ENCODE peak calls at places on chromosome 12, in nine cellular contexts. One of them, this sample, is unnamed.

GRCh38 chr12:24138041-24138440 is 188.6 kb upstream of the SOX5 start:
- DNase-seq in stimulated activated CD8-positive, alpha-beta memory T cell treated with anti-CD3 and anti-CD28 coated beads, Interleukin-2, amount 100 ng/mL, for 1 hour: no peak
- DNase-seq in occipital lobe: no peak
- DNase-seq in HFF-Myc: no peak
- DNase-seq in Peyer's patch: no peak
- DNase-seq in MCF 10A: no peak
- DNase-seq in skeletal muscle cell: no peak
- DNase-seq in fibroblast of pulmonary artery: no peak
- DNase-seq in stimulated activated CD4-positive, alpha-beta T cell treated with anti-CD3 and anti-CD28 coated beads, TNF-alpha, amount 100 ng/mL, for 4 hours: no peak
- DNase-seq in this sample: no peak

GRCh38 chr12:40336573-40337199 is 111.9 kb downstream of the LRRK2 start:
- DNase-seq in skeletal muscle cell: no peak
- DNase-seq in Peyer's patch: no peak
- DNase-seq in occipital lobe: no peak
- DNase-seq in fibroblast of pulmonary artery: peak
- DNase-seq in stimulated activated CD8-positive, alpha-beta memory T cell treated with anti-CD3 and anti-CD28 coated beads, Interleukin-2, amount 100 ng/mL, for 1 hour: no peak
- DNase-seq in HFF-Myc: no peak
- DNase-seq in stimulated activated CD4-positive, alpha-beta T cell treated with anti-CD3 and anti-CD28 coated beads, TNF-alpha, amount 100 ng/mL, for 4 hours: no peak
- DNase-seq in MCF 10A: peak
- DNase-seq in this sample: no peak

GRCh38 chr12:116236148-116236731 is 41.3 kb downstream of the MED13L start:
- DNase-seq in stimulated activated CD4-positive, alpha-beta T cell treated with anti-CD3 and anti-CD28 coated beads, TNF-alpha, amount 100 ng/mL, for 4 hours: peak
- DNase-seq in occipital lobe: peak
- DNase-seq in MCF 10A: peak
- DNase-seq in HFF-Myc: peak
- DNase-seq in fibroblast of pulmonary artery: peak
- DNase-seq in stimulated activated CD8-positive, alpha-beta memory T cell treated with anti-CD3 and anti-CD28 coated beads, Interleukin-2, amount 100 ng/mL, for 1 hour: peak
- DNase-seq in skeletal muscle cell: no peak
- DNase-seq in Peyer's patch: no peak
- DNase-seq in this sample: peak

GRCh38 chr12:88693837-88694445 is 113.7 kb upstream of the KITLG start:
- DNase-seq in skeletal muscle cell: peak
- DNase-seq in MCF 10A: no peak
- DNase-seq in fibroblast of pulmonary artery: no peak
- DNase-seq in stimulated activated CD4-positive, alpha-beta T cell treated with anti-CD3 and anti-CD28 coated beads, TNF-alpha, amount 100 ng/mL, for 4 hours: no peak
- DNase-seq in HFF-Myc: no peak
- DNase-seq in stimulated activated CD8-positive, alpha-beta memory T cell treated with anti-CD3 and anti-CD28 coated beads, Interleukin-2, amount 100 ng/mL, for 1 hour: no peak
- DNase-seq in occipital lobe: no peak
- DNase-seq in Peyer's patch: no peak
- DNase-seq in this sample: no peak

GRCh38 chr12:117235261-117235660 is 45.0 kb upstream of the FBXO21 start:
- DNase-seq in skeletal muscle cell: no peak
- DNase-seq in MCF 10A: no peak
- DNase-seq in fibroblast of pulmonary artery: no peak
- DNase-seq in stimulated activated CD8-positive, alpha-beta memory T cell treated with anti-CD3 and anti-CD28 coated beads, Interleukin-2, amount 100 ng/mL, for 1 hour: no peak
- DNase-seq in Peyer's patch: no peak
- DNase-seq in occipital lobe: no peak
- DNase-seq in stimulated activated CD4-positive, alpha-beta T cell treated with anti-CD3 and anti-CD28 coated beads, TNF-alpha, amount 100 ng/mL, for 4 hours: no peak
- DNase-seq in HFF-Myc: no peak
- DNase-seq in this sample: no peak

GRCh38 chr12:66823857-66824570 is 145.1 kb upstream of the GRIP1 start:
- DNase-seq in HFF-Myc: no peak
- DNase-seq in fibroblast of pulmonary artery: no peak
- DNase-seq in stimulated activated CD8-positive, alpha-beta memory T cell treated with anti-CD3 and anti-CD28 coated beads, Interleukin-2, amount 100 ng/mL, for 1 hour: no peak
- DNase-seq in occipital lobe: no peak
- DNase-seq in MCF 10A: peak
- DNase-seq in stimulated activated CD4-positive, alpha-beta T cell treated with anti-CD3 and anti-CD28 coated beads, TNF-alpha, amount 100 ng/mL, for 4 hours: no peak
- DNase-seq in skeletal muscle cell: no peak
- DNase-seq in Peyer's patch: no peak
- DNase-seq in this sample: no peak

GRCh38 chr12:54166543-54167499 is 22.0 kb downstream of the SMUG1 start:
- DNase-seq in occipital lobe: no peak
- DNase-seq in stimulated activated CD8-positive, alpha-beta memory T cell treated with anti-CD3 and anti-CD28 coated beads, Interleukin-2, amount 100 ng/mL, for 1 hour: no peak
- DNase-seq in HFF-Myc: no peak
- DNase-seq in Peyer's patch: no peak
- DNase-seq in fibroblast of pulmonary artery: no peak
- DNase-seq in MCF 10A: no peak
- DNase-seq in skeletal muscle cell: no peak
- DNase-seq in stimulated activated CD4-positive, alpha-beta T cell treated with anti-CD3 and anti-CD28 coated beads, TNF-alpha, amount 100 ng/mL, for 4 hours: no peak
- DNase-seq in this sample: no peak

GRCh38 chr12:41013921-41014642 is 174.0 kb upstream of the PDZRN4 start:
- DNase-seq in stimulated activated CD4-positive, alpha-beta T cell treated with anti-CD3 and anti-CD28 coated beads, TNF-alpha, amount 100 ng/mL, for 4 hours: no peak
- DNase-seq in HFF-Myc: no peak
- DNase-seq in skeletal muscle cell: no peak
- DNase-seq in fibroblast of pulmonary artery: peak
- DNase-seq in stimulated activated CD8-positive, alpha-beta memory T cell treated with anti-CD3 and anti-CD28 coated beads, Interleukin-2, amount 100 ng/mL, for 1 hour: no peak
- DNase-seq in Peyer's patch: no peak
- DNase-seq in occipital lobe: no peak
- DNase-seq in MCF 10A: peak
- DNase-seq in this sample: no peak

GRCh38 chr12:128510527-128510926 is 243.6 kb downstream of the TMEM132C start:
- DNase-seq in occipital lobe: no peak
- DNase-seq in stimulated activated CD8-positive, alpha-beta memory T cell treated with anti-CD3 and anti-CD28 coated beads, Interleukin-2, amount 100 ng/mL, for 1 hour: no peak
- DNase-seq in Peyer's patch: no peak
- DNase-seq in HFF-Myc: no peak
- DNase-seq in fibroblast of pulmonary artery: no peak
- DNase-seq in stimulated activated CD4-positive, alpha-beta T cell treated with anti-CD3 and anti-CD28 coated beads, TNF-alpha, amount 100 ng/mL, for 4 hours: no peak
- DNase-seq in skeletal muscle cell: no peak
- DNase-seq in MCF 10A: no peak
- DNase-seq in this sample: no peak

GRCh38 chr12:94954029-94954685 is 49.3 kb downstream of the NDUFA12 start:
- DNase-seq in skeletal muscle cell: peak
- DNase-seq in stimulated activated CD8-positive, alpha-beta memory T cell treated with anti-CD3 and anti-CD28 coated beads, Interleukin-2, amount 100 ng/mL, for 1 hour: no peak
- DNase-seq in fibroblast of pulmonary artery: peak
- DNase-seq in HFF-Myc: peak
- DNase-seq in occipital lobe: no peak
- DNase-seq in Peyer's patch: no peak
- DNase-seq in stimulated activated CD4-positive, alpha-beta T cell treated with anti-CD3 and anti-CD28 coated beads, TNF-alpha, amount 100 ng/mL, for 4 hours: no peak
- DNase-seq in MCF 10A: peak
- DNase-seq in this sample: peak

GRCh38 chr12:109557200-109557599 is 16.1 kb downstream of the MMAB start:
- DNase-seq in MCF 10A: no peak
- DNase-seq in stimulated activated CD8-positive, alpha-beta memory T cell treated with anti-CD3 and anti-CD28 coated beads, Interleukin-2, amount 100 ng/mL, for 1 hour: no peak
- DNase-seq in stimulated activated CD4-positive, alpha-beta T cell treated with anti-CD3 and anti-CD28 coated beads, TNF-alpha, amount 100 ng/mL, for 4 hours: no peak
- DNase-seq in skeletal muscle cell: no peak
- DNase-seq in occipital lobe: no peak
- DNase-seq in Peyer's patch: peak
- DNase-seq in HFF-Myc: no peak
- DNase-seq in fibroblast of pulmonary artery: no peak
- DNase-seq in this sample: no peak

GRCh38 chr12:42162198-42162597 is 17.5 kb upstream of the GXYLT1 start:
- DNase-seq in Peyer's patch: no peak
- DNase-seq in occipital lobe: no peak
- DNase-seq in HFF-Myc: no peak
- DNase-seq in skeletal muscle cell: no peak
- DNase-seq in stimulated activated CD8-positive, alpha-beta memory T cell treated with anti-CD3 and anti-CD28 coated beads, Interleukin-2, amount 100 ng/mL, for 1 hour: no peak
- DNase-seq in stimulated activated CD4-positive, alpha-beta T cell treated with anti-CD3 and anti-CD28 coated beads, TNF-alpha, amount 100 ng/mL, for 4 hours: no peak
- DNase-seq in fibroblast of pulmonary artery: no peak
- DNase-seq in MCF 10A: peak
- DNase-seq in this sample: no peak

GRCh38 chr12:4320859-4321701 is at the start of gene TIGAR:
- DNase-seq in stimulated activated CD4-positive, alpha-beta T cell treated with anti-CD3 and anti-CD28 coated beads, TNF-alpha, amount 100 ng/mL, for 4 hours: peak
- DNase-seq in MCF 10A: peak
- DNase-seq in Peyer's patch: peak
- DNase-seq in skeletal muscle cell: peak
- DNase-seq in fibroblast of pulmonary artery: peak
- DNase-seq in HFF-Myc: peak
- DNase-seq in occipital lobe: peak
- DNase-seq in stimulated activated CD8-positive, alpha-beta memory T cell treated with anti-CD3 and anti-CD28 coated beads, Interleukin-2, amount 100 ng/mL, for 1 hour: peak
- DNase-seq in this sample: peak

GRCh38 chr12:108567974-108568652 is 5.7 kb downstream of the ISCU start:
- DNase-seq in Peyer's patch: no peak
- DNase-seq in skeletal muscle cell: no peak
- DNase-seq in HFF-Myc: no peak
- DNase-seq in MCF 10A: no peak
- DNase-seq in occipital lobe: no peak
- DNase-seq in stimulated activated CD4-positive, alpha-beta T cell treated with anti-CD3 and anti-CD28 coated beads, TNF-alpha, amount 100 ng/mL, for 4 hours: no peak
- DNase-seq in stimulated activated CD8-positive, alpha-beta memory T cell treated with anti-CD3 and anti-CD28 coated beads, Interleukin-2, amount 100 ng/mL, for 1 hour: no peak
- DNase-seq in fibroblast of pulmonary artery: no peak
- DNase-seq in this sample: no peak

GRCh38 chr12:7915911-7916403 is 20.0 kb downstream of the SLC2A3 start:
- DNase-seq in occipital lobe: no peak
- DNase-seq in HFF-Myc: no peak
- DNase-seq in skeletal muscle cell: no peak
- DNase-seq in MCF 10A: no peak
- DNase-seq in stimulated activated CD4-positive, alpha-beta T cell treated with anti-CD3 and anti-CD28 coated beads, TNF-alpha, amount 100 ng/mL, for 4 hours: no peak
- DNase-seq in fibroblast of pulmonary artery: no peak
- DNase-seq in stimulated activated CD8-positive, alpha-beta memory T cell treated with anti-CD3 and anti-CD28 coated beads, Interleukin-2, amount 100 ng/mL, for 1 hour: no peak
- DNase-seq in Peyer's patch: no peak
- DNase-seq in this sample: peak

GRCh38 chr12:14099994-14100393 is 118.6 kb upstream of the GRIN2B start:
- DNase-seq in occipital lobe: no peak
- DNase-seq in stimulated activated CD4-positive, alpha-beta T cell treated with anti-CD3 and anti-CD28 coated beads, TNF-alpha, amount 100 ng/mL, for 4 hours: no peak
- DNase-seq in Peyer's patch: no peak
- DNase-seq in MCF 10A: no peak
- DNase-seq in skeletal muscle cell: no peak
- DNase-seq in fibroblast of pulmonary artery: no peak
- DNase-seq in stimulated activated CD8-positive, alpha-beta memory T cell treated with anti-CD3 and anti-CD28 coated beads, Interleukin-2, amount 100 ng/mL, for 1 hour: no peak
- DNase-seq in HFF-Myc: no peak
- DNase-seq in this sample: no peak

GRCh38 chr12:109134186-109134917 is 18.0 kb downstream of the ACACB start:
- DNase-seq in Peyer's patch: peak
- DNase-seq in stimulated activated CD4-positive, alpha-beta T cell treated with anti-CD3 and anti-CD28 coated beads, TNF-alpha, amount 100 ng/mL, for 4 hours: no peak
- DNase-seq in skeletal muscle cell: no peak
- DNase-seq in HFF-Myc: no peak
- DNase-seq in MCF 10A: peak
- DNase-seq in stimulated activated CD8-positive, alpha-beta memory T cell treated with anti-CD3 and anti-CD28 coated beads, Interleukin-2, amount 100 ng/mL, for 1 hour: no peak
- DNase-seq in occipital lobe: no peak
- DNase-seq in fibroblast of pulmonary artery: peak
- DNase-seq in this sample: peak

GRCh38 chr12:1503281-1503711 is 91.1 kb downstream of the FBXL14 start:
- DNase-seq in occipital lobe: no peak
- DNase-seq in stimulated activated CD4-positive, alpha-beta T cell treated with anti-CD3 and anti-CD28 coated beads, TNF-alpha, amount 100 ng/mL, for 4 hours: no peak
- DNase-seq in Peyer's patch: no peak
- DNase-seq in MCF 10A: no peak
- DNase-seq in HFF-Myc: no peak
- DNase-seq in skeletal muscle cell: no peak
- DNase-seq in fibroblast of pulmonary artery: no peak
- DNase-seq in stimulated activated CD8-positive, alpha-beta memory T cell treated with anti-CD3 and anti-CD28 coated beads, Interleukin-2, amount 100 ng/mL, for 1 hour: no peak
- DNase-seq in this sample: no peak

GRCh38 chr12:71410844-71411243 is 28.8 kb upstream of the LGR5 start:
- DNase-seq in stimulated activated CD4-positive, alpha-beta T cell treated with anti-CD3 and anti-CD28 coated beads, TNF-alpha, amount 100 ng/mL, for 4 hours: no peak
- DNase-seq in fibroblast of pulmonary artery: no peak
- DNase-seq in Peyer's patch: no peak
- DNase-seq in skeletal muscle cell: no peak
- DNase-seq in occipital lobe: no peak
- DNase-seq in HFF-Myc: no peak
- DNase-seq in MCF 10A: no peak
- DNase-seq in stimulated activated CD8-positive, alpha-beta memory T cell treated with anti-CD3 and anti-CD28 coated beads, Interleukin-2, amount 100 ng/mL, for 1 hour: no peak
- DNase-seq in this sample: no peak

GRCh38 chr12:39620664-39621658 is 1.4 kb upstream of the ABCD2 start:
- DNase-seq in fibroblast of pulmonary artery: peak
- DNase-seq in HFF-Myc: no peak
- DNase-seq in stimulated activated CD4-positive, alpha-beta T cell treated with anti-CD3 and anti-CD28 coated beads, TNF-alpha, amount 100 ng/mL, for 4 hours: no peak
- DNase-seq in occipital lobe: no peak
- DNase-seq in skeletal muscle cell: no peak
- DNase-seq in MCF 10A: no peak
- DNase-seq in Peyer's patch: no peak
- DNase-seq in stimulated activated CD8-positive, alpha-beta memory T cell treated with anti-CD3 and anti-CD28 coated beads, Interleukin-2, amount 100 ng/mL, for 1 hour: no peak
- DNase-seq in this sample: no peak

GRCh38 chr12:117498256-117498655 is 136.8 kb upstream of the NOS1 start:
- DNase-seq in skeletal muscle cell: no peak
- DNase-seq in fibroblast of pulmonary artery: no peak
- DNase-seq in stimulated activated CD8-positive, alpha-beta memory T cell treated with anti-CD3 and anti-CD28 coated beads, Interleukin-2, amount 100 ng/mL, for 1 hour: no peak
- DNase-seq in HFF-Myc: no peak
- DNase-seq in occipital lobe: no peak
- DNase-seq in Peyer's patch: no peak
- DNase-seq in stimulated activated CD4-positive, alpha-beta T cell treated with anti-CD3 and anti-CD28 coated beads, TNF-alpha, amount 100 ng/mL, for 4 hours: no peak
- DNase-seq in MCF 10A: no peak
- DNase-seq in this sample: no peak

GRCh38 chr12:106522708-106523107 is 60.1 kb upstream of the RFX4 start:
- DNase-seq in HFF-Myc: no peak
- DNase-seq in MCF 10A: peak
- DNase-seq in stimulated activated CD8-positive, alpha-beta memory T cell treated with anti-CD3 and anti-CD28 coated beads, Interleukin-2, amount 100 ng/mL, for 1 hour: no peak
- DNase-seq in stimulated activated CD4-positive, alpha-beta T cell treated with anti-CD3 and anti-CD28 coated beads, TNF-alpha, amount 100 ng/mL, for 4 hours: no peak
- DNase-seq in occipital lobe: no peak
- DNase-seq in Peyer's patch: no peak
- DNase-seq in skeletal muscle cell: no peak
- DNase-seq in fibroblast of pulmonary artery: no peak
- DNase-seq in this sample: peak

GRCh38 chr12:103928736-103929050 is 1.5 kb upstream of the HSP90B1 start:
- DNase-seq in stimulated activated CD4-positive, alpha-beta T cell treated with anti-CD3 and anti-CD28 coated beads, TNF-alpha, amount 100 ng/mL, for 4 hours: no peak
- DNase-seq in fibroblast of pulmonary artery: no peak
- DNase-seq in MCF 10A: no peak
- DNase-seq in occipital lobe: no peak
- DNase-seq in skeletal muscle cell: no peak
- DNase-seq in Peyer's patch: peak
- DNase-seq in HFF-Myc: no peak
- DNase-seq in stimulated activated CD8-positive, alpha-beta memory T cell treated with anti-CD3 and anti-CD28 coated beads, Interleukin-2, amount 100 ng/mL, for 1 hour: peak
- DNase-seq in this sample: no peak

GRCh38 chr12:57767317-57767716 is 439 bp upstream of the CYP27B1 start:
- DNase-seq in stimulated activated CD8-positive, alpha-beta memory T cell treated with anti-CD3 and anti-CD28 coated beads, Interleukin-2, amount 100 ng/mL, for 1 hour: no peak
- DNase-seq in HFF-Myc: no peak
- DNase-seq in stimulated activated CD4-positive, alpha-beta T cell treated with anti-CD3 and anti-CD28 coated beads, TNF-alpha, amount 100 ng/mL, for 4 hours: no peak
- DNase-seq in Peyer's patch: no peak
- DNase-seq in fibroblast of pulmonary artery: no peak
- DNase-seq in occipital lobe: no peak
- DNase-seq in skeletal muscle cell: no peak
- DNase-seq in MCF 10A: no peak
- DNase-seq in this sample: no peak

GRCh38 chr12:6607751-6608591 is 792 bp upstream of the CHD4 start:
- DNase-seq in skeletal muscle cell: no peak
- DNase-seq in stimulated activated CD8-positive, alpha-beta memory T cell treated with anti-CD3 and anti-CD28 coated beads, Interleukin-2, amount 100 ng/mL, for 1 hour: no peak
- DNase-seq in fibroblast of pulmonary artery: peak
- DNase-seq in HFF-Myc: peak
- DNase-seq in occipital lobe: peak
- DNase-seq in Peyer's patch: no peak
- DNase-seq in MCF 10A: peak
- DNase-seq in stimulated activated CD4-positive, alpha-beta T cell treated with anti-CD3 and anti-CD28 coated beads, TNF-alpha, amount 100 ng/mL, for 4 hours: peak
- DNase-seq in this sample: peak

GRCh38 chr12:59149995-59150642 is 229.8 kb upstream of the LRIG3 start:
- DNase-seq in stimulated activated CD4-positive, alpha-beta T cell treated with anti-CD3 and anti-CD28 coated beads, TNF-alpha, amount 100 ng/mL, for 4 hours: no peak
- DNase-seq in fibroblast of pulmonary artery: peak
- DNase-seq in HFF-Myc: peak
- DNase-seq in occipital lobe: no peak
- DNase-seq in skeletal muscle cell: peak
- DNase-seq in MCF 10A: peak
- DNase-seq in stimulated activated CD8-positive, alpha-beta memory T cell treated with anti-CD3 and anti-CD28 coated beads, Interleukin-2, amount 100 ng/mL, for 1 hour: no peak
- DNase-seq in Peyer's patch: no peak
- DNase-seq in this sample: peak

GRCh38 chr12:54658306-54659264 is 10.4 kb upstream of the DCD start:
- DNase-seq in Peyer's patch: no peak
- DNase-seq in occipital lobe: no peak
- DNase-seq in HFF-Myc: peak
- DNase-seq in MCF 10A: peak
- DNase-seq in stimulated activated CD8-positive, alpha-beta memory T cell treated with anti-CD3 and anti-CD28 coated beads, Interleukin-2, amount 100 ng/mL, for 1 hour: no peak
- DNase-seq in fibroblast of pulmonary artery: peak
- DNase-seq in stimulated activated CD4-positive, alpha-beta T cell treated with anti-CD3 and anti-CD28 coated beads, TNF-alpha, amount 100 ng/mL, for 4 hours: peak
- DNase-seq in skeletal muscle cell: no peak
- DNase-seq in this sample: peak

GRCh38 chr12:15151141-15152091 is 69.8 kb downstream of the RERG start:
- DNase-seq in occipital lobe: no peak
- DNase-seq in HFF-Myc: no peak
- DNase-seq in MCF 10A: peak
- DNase-seq in Peyer's patch: no peak
- DNase-seq in stimulated activated CD4-positive, alpha-beta T cell treated with anti-CD3 and anti-CD28 coated beads, TNF-alpha, amount 100 ng/mL, for 4 hours: no peak
- DNase-seq in stimulated activated CD8-positive, alpha-beta memory T cell treated with anti-CD3 and anti-CD28 coated beads, Interleukin-2, amount 100 ng/mL, for 1 hour: no peak
- DNase-seq in skeletal muscle cell: no peak
- DNase-seq in fibroblast of pulmonary artery: peak
- DNase-seq in this sample: peak

GRCh38 chr12:93679308-93679933 is 2.2 kb downstream of the CRADD start:
- DNase-seq in MCF 10A: no peak
- DNase-seq in stimulated activated CD4-positive, alpha-beta T cell treated with anti-CD3 and anti-CD28 coated beads, TNF-alpha, amount 100 ng/mL, for 4 hours: no peak
- DNase-seq in fibroblast of pulmonary artery: no peak
- DNase-seq in Peyer's patch: no peak
- DNase-seq in stimulated activated CD8-positive, alpha-beta memory T cell treated with anti-CD3 and anti-CD28 coated beads, Interleukin-2, amount 100 ng/mL, for 1 hour: no peak
- DNase-seq in occipital lobe: no peak
- DNase-seq in HFF-Myc: no peak
- DNase-seq in skeletal muscle cell: no peak
- DNase-seq in this sample: no peak

GRCh38 chr12:51521554-51522276 is 69.3 kb upstream of the SCN8A start:
- DNase-seq in occipital lobe: no peak
- DNase-seq in HFF-Myc: no peak
- DNase-seq in skeletal muscle cell: no peak
- DNase-seq in Peyer's patch: no peak
- DNase-seq in MCF 10A: no peak
- DNase-seq in stimulated activated CD8-positive, alpha-beta memory T cell treated with anti-CD3 and anti-CD28 coated beads, Interleukin-2, amount 100 ng/mL, for 1 hour: no peak
- DNase-seq in stimulated activated CD4-positive, alpha-beta T cell treated with anti-CD3 and anti-CD28 coated beads, TNF-alpha, amount 100 ng/mL, for 4 hours: no peak
- DNase-seq in fibroblast of pulmonary artery: peak
- DNase-seq in this sample: no peak

GRCh38 chr12:57428965-57429364 is 1.9 kb downstream of the R3HDM2 start:
- DNase-seq in stimulated activated CD8-positive, alpha-beta memory T cell treated with anti-CD3 and anti-CD28 coated beads, Interleukin-2, amount 100 ng/mL, for 1 hour: no peak
- DNase-seq in fibroblast of pulmonary artery: no peak
- DNase-seq in stimulated activated CD4-positive, alpha-beta T cell treated with anti-CD3 and anti-CD28 coated beads, TNF-alpha, amount 100 ng/mL, for 4 hours: no peak
- DNase-seq in Peyer's patch: no peak
- DNase-seq in MCF 10A: no peak
- DNase-seq in skeletal muscle cell: no peak
- DNase-seq in occipital lobe: no peak
- DNase-seq in HFF-Myc: no peak
- DNase-seq in this sample: no peak